ENCODE peak calls at places on chromosomes 11 and 22, in seven cellular contexts. One of them, this sample, is unnamed.

GRCh38 chr11:68212421-68213134 is 518 bp downstream of the KMT5B start:
- DNase-seq in stimulated activated CD4-positive, alpha-beta T cell treated with anti-CD3 and anti-CD28 coated beads, TNF-alpha, amount 100 ng/mL, for 1 hour: no peak
- DNase-seq in HAP-1: peak; percentile 70
- DNase-seq in aorta: peak; percentile 89
- DNase-seq in NCI-H510A treated with DMSO at 0.1 percent for 48 hours: peak; percentile 66
- DNase-seq in H1: no peak
- DNase-seq in activated CD4-positive, alpha-beta T cell treated with anti-CD3 and anti-CD28 coated beads for 24 hours: no peak
- DNase-seq in this sample: peak; percentile 22

GRCh38 chr11:33777906-33778305 is 3.6 kb upstream of the FBXO3 start:
- DNase-seq in stimulated activated CD4-positive, alpha-beta T cell treated with anti-CD3 and anti-CD28 coated beads, TNF-alpha, amount 100 ng/mL, for 1 hour: no peak
- DNase-seq in HAP-1: no peak
- DNase-seq in aorta: no peak
- DNase-seq in NCI-H510A treated with DMSO at 0.1 percent for 48 hours: no peak
- DNase-seq in H1: no peak
- DNase-seq in activated CD4-positive, alpha-beta T cell treated with anti-CD3 and anti-CD28 coated beads for 24 hours: no peak
- DNase-seq in this sample: no peak

GRCh38 chr22:37675930-37676571 is 615 bp downstream of the LGALS1 start:
- DNase-seq in stimulated activated CD4-positive, alpha-beta T cell treated with anti-CD3 and anti-CD28 coated beads, TNF-alpha, amount 100 ng/mL, for 1 hour: no peak
- DNase-seq in HAP-1: no peak
- DNase-seq in aorta: no peak
- DNase-seq in NCI-H510A treated with DMSO at 0.1 percent for 48 hours: no peak
- DNase-seq in H1: no peak
- DNase-seq in activated CD4-positive, alpha-beta T cell treated with anti-CD3 and anti-CD28 coated beads for 24 hours: no peak
- DNase-seq in this sample: no peak

GRCh38 chr11:13940611-13941256 is 21.8 kb upstream of the SPON1 start:
- DNase-seq in stimulated activated CD4-positive, alpha-beta T cell treated with anti-CD3 and anti-CD28 coated beads, TNF-alpha, amount 100 ng/mL, for 1 hour: no peak
- DNase-seq in HAP-1: no peak
- DNase-seq in aorta: no peak
- DNase-seq in NCI-H510A treated with DMSO at 0.1 percent for 48 hours: no peak
- DNase-seq in H1: no peak
- DNase-seq in activated CD4-positive, alpha-beta T cell treated with anti-CD3 and anti-CD28 coated beads for 24 hours: no peak
- DNase-seq in this sample: no peak

GRCh38 chr11:28696591-28696990 is 588.4 kb downstream of the METTL15 start:
- DNase-seq in stimulated activated CD4-positive, alpha-beta T cell treated with anti-CD3 and anti-CD28 coated beads, TNF-alpha, amount 100 ng/mL, for 1 hour: no peak
- DNase-seq in HAP-1: no peak
- DNase-seq in aorta: no peak
- DNase-seq in NCI-H510A treated with DMSO at 0.1 percent for 48 hours: no peak
- DNase-seq in H1: no peak
- DNase-seq in activated CD4-positive, alpha-beta T cell treated with anti-CD3 and anti-CD28 coated beads for 24 hours: no peak
- DNase-seq in this sample: no peak

GRCh38 chr11:113114452-113115027 is 153.3 kb downstream of the NCAM1 start:
- DNase-seq in stimulated activated CD4-positive, alpha-beta T cell treated with anti-CD3 and anti-CD28 coated beads, TNF-alpha, amount 100 ng/mL, for 1 hour: no peak
- DNase-seq in HAP-1: peak; percentile 22
- DNase-seq in aorta: peak; percentile 77
- DNase-seq in NCI-H510A treated with DMSO at 0.1 percent for 48 hours: peak; percentile 88
- DNase-seq in H1: peak; percentile 13
- DNase-seq in activated CD4-positive, alpha-beta T cell treated with anti-CD3 and anti-CD28 coated beads for 24 hours: no peak
- DNase-seq in this sample: no peak

GRCh38 chr22:24409707-24410106 is 17.7 kb upstream of the ADORA2A start:
- DNase-seq in stimulated activated CD4-positive, alpha-beta T cell treated with anti-CD3 and anti-CD28 coated beads, TNF-alpha, amount 100 ng/mL, for 1 hour: no peak
- DNase-seq in HAP-1: no peak
- DNase-seq in aorta: no peak
- DNase-seq in NCI-H510A treated with DMSO at 0.1 percent for 48 hours: no peak
- DNase-seq in H1: no peak
- DNase-seq in activated CD4-positive, alpha-beta T cell treated with anti-CD3 and anti-CD28 coated beads for 24 hours: no peak
- DNase-seq in this sample: no peak

GRCh38 chr11:62497132-62497915 is 49.3 kb downstream of the AHNAK start:
- DNase-seq in stimulated activated CD4-positive, alpha-beta T cell treated with anti-CD3 and anti-CD28 coated beads, TNF-alpha, amount 100 ng/mL, for 1 hour: no peak
- DNase-seq in HAP-1: no peak
- DNase-seq in aorta: no peak
- DNase-seq in NCI-H510A treated with DMSO at 0.1 percent for 48 hours: peak; percentile 21
- DNase-seq in H1: no peak
- DNase-seq in activated CD4-positive, alpha-beta T cell treated with anti-CD3 and anti-CD28 coated beads for 24 hours: no peak
- DNase-seq in this sample: no peak

GRCh38 chr11:65778901-65779668 is 1.7 kb downstream of the AP5B1 start:
- DNase-seq in stimulated activated CD4-positive, alpha-beta T cell treated with anti-CD3 and anti-CD28 coated beads, TNF-alpha, amount 100 ng/mL, for 1 hour: no peak
- DNase-seq in HAP-1: no peak
- DNase-seq in aorta: peak; percentile 62
- DNase-seq in NCI-H510A treated with DMSO at 0.1 percent for 48 hours: no peak
- DNase-seq in H1: no peak
- DNase-seq in activated CD4-positive, alpha-beta T cell treated with anti-CD3 and anti-CD28 coated beads for 24 hours: no peak
- DNase-seq in this sample: no peak

GRCh38 chr11:10418259-10418949 is 36.7 kb upstream of the AMPD3 start:
- DNase-seq in stimulated activated CD4-positive, alpha-beta T cell treated with anti-CD3 and anti-CD28 coated beads, TNF-alpha, amount 100 ng/mL, for 1 hour: no peak
- DNase-seq in HAP-1: no peak
- DNase-seq in aorta: no peak
- DNase-seq in NCI-H510A treated with DMSO at 0.1 percent for 48 hours: no peak
- DNase-seq in H1: no peak
- DNase-seq in activated CD4-positive, alpha-beta T cell treated with anti-CD3 and anti-CD28 coated beads for 24 hours: no peak
- DNase-seq in this sample: no peak